ENCODE peak calls at places on chromosomes 13 and 19, in nine cellular contexts. D is KG1, N is left cardiac atrium, U is H4, Q is GM13976, L is activated T-cell treated with anti-CD3 and anti-CD28 coated beads for 1 hour, F is H9, O is GDM1, Y is NCI-H146. H is an unnamed sample.

GRCh38 chr19:51549533-51550324 is 18.3 kb upstream of the SIGLEC6 start:
- DNase-seq in N (no peak), F (no peak), O (no peak), U (peak; percentile 4), L (no peak), Y (no peak), D (no peak), Q (no peak), H (no peak)

GRCh38 chr13:35349673-35350278 is 126.7 kb downstream of the MAB21L1 start:
- DNase-seq in L (no peak), Y (no peak), Q (no peak), U (no peak), F (no peak), O (no peak), N (no peak), D (no peak), H (no peak)

GRCh38 chr19:31256601-31256990 is 92.6 kb downstream of the TSHZ3 start:
- DNase-seq in F (no peak), Y (no peak), Q (no peak), N (no peak), O (no peak), D (no peak), L (no peak), U (no peak), H (no peak)

GRCh38 chr19:28386080-28386869 is 826.7 kb downstream of the UQCRFS1 start:
- DNase-seq in U (no peak), N (no peak), O (no peak), Q (no peak), D (no peak), F (no peak), L (no peak), Y (no peak), H (no peak)

GRCh38 chr19:13834308-13834790 is 39.1 kb downstream of the ZSWIM4 start:
- DNase-seq in Y (no peak), L (no peak), D (no peak), N (no peak), F (peak; percentile 45), O (no peak), U (no peak), Q (no peak), H (no peak)

GRCh38 chr13:29436721-29437250 is 158.7 kb downstream of the SLC7A1 start:
- DNase-seq in O (no peak), D (no peak), F (no peak), N (no peak), Q (no peak), U (no peak), L (no peak), Y (no peak), H (no peak)

GRCh38 chr19:47239610-47240296 is 8.8 kb upstream of the BBC3 start:
- DNase-seq in F (peak; percentile 78), D (no peak), U (no peak), N (peak; percentile 57), Y (peak; percentile 79), Q (peak; percentile 52), L (peak; percentile 46), O (no peak), H (peak; percentile 51)

GRCh38 chr19:14114854-14115253 is 2.7 kb downstream of the PRKACA start:
- DNase-seq in F (peak; percentile 67), O (peak; percentile 49), L (peak; percentile 34), D (no peak), U (no peak), Q (peak; percentile 69), Y (peak; percentile 28), N (no peak), H (no peak)

GRCh38 chr19:17086129-17086528 is 10.6 kb downstream of the MYO9B start:
- DNase-seq in Y (no peak), Q (no peak), O (no peak), N (no peak), D (no peak), U (no peak), L (no peak), F (no peak), H (no peak)

GRCh38 chr19:10730932-10731331 is 13.1 kb downstream of the DNM2 start:
- DNase-seq in O (no peak), D (no peak), L (no peak), Y (no peak), N (no peak), Q (no peak), U (no peak), F (no peak), H (no peak)

GRCh38 chr13:76667551-76667950 is 218.7 kb downstream of the KCTD12 start:
- DNase-seq in F (no peak), N (no peak), Q (no peak), Y (peak; percentile 56), D (no peak), L (no peak), O (peak; percentile 63), U (peak; percentile 4), H (no peak)

GRCh38 chr13:71663431-71663830 is 203.6 kb downstream of the DACH1 start:
- DNase-seq in N (no peak), D (no peak), Y (no peak), L (no peak), Q (no peak), U (no peak), F (no peak), O (no peak), H (no peak)

GRCh38 chr19:41531438-41532311 is 44.3 kb upstream of the CEACAM21 start:
- DNase-seq in O (peak; percentile 88), Y (no peak), L (peak; percentile 57), U (peak; percentile 86), N (peak; percentile 87), Q (peak; percentile 72), F (no peak), D (peak; percentile 67), H (no peak)

GRCh38 chr13:33270906-33271538 is 14.5 kb downstream of the STARD13 start:
- DNase-seq in U (no peak), L (no peak), F (no peak), Y (no peak), N (no peak), O (no peak), D (no peak), Q (no peak), H (no peak)

GRCh38 chr19:13974073-13974472 is 21.8 kb downstream of the DCAF15 start:
- DNase-seq in Q (no peak), L (no peak), U (no peak), D (no peak), Y (peak; percentile 38), O (no peak), N (no peak), F (peak; percentile 93), H (no peak)

GRCh38 chr13:80132741-80133601 is 208.0 kb downstream of the SPRY2 start:
- DNase-seq in Q (no peak), O (no peak), Y (no peak), L (no peak), F (no peak), D (no peak), N (peak; percentile 56), U (peak; percentile 18), H (peak; percentile 17)

GRCh38 chr19:406121-406711 is 2.7 kb downstream of the C2CD4C start:
- DNase-seq in Y (no peak), F (peak; percentile 27), O (no peak), L (no peak), N (no peak), D (no peak), Q (no peak), U (no peak), H (no peak)

GRCh38 chr13:40812724-40813445 is 23.5 kb downstream of the SLC25A15 start:
- DNase-seq in Q (no peak), Y (no peak), N (no peak), F (no peak), L (no peak), O (no peak), U (no peak), D (no peak), H (no peak)

GRCh38 chr13:49561064-49561410 is 24.3 kb downstream of the RCBTB1 start:
- DNase-seq in N (peak; percentile 27), L (no peak), Y (peak; percentile 32), O (no peak), D (no peak), F (no peak), Q (no peak), U (no peak), H (no peak)

GRCh38 chr19:6828698-6829633 is 56.5 kb downstream of the VAV1 start:
- DNase-seq in Q (peak; percentile 72), N (no peak), L (no peak), O (peak; percentile 45), D (no peak), Y (peak; percentile 17), U (no peak), F (peak; percentile 97), H (no peak)

GRCh38 chr19:2426661-2427322 is 594 bp downstream of the TIMM13 start:
- DNase-seq in L (peak; percentile 10), Q (peak; percentile 84), N (peak; percentile 61), D (peak; percentile 52), U (no peak), O (no peak), Y (peak; percentile 49), F (peak; percentile 70), H (peak; percentile 49)

GRCh38 chr13:44048326-44048725 is 168.6 kb downstream of the LACC1 start:
- DNase-seq in F (no peak), L (no peak), U (peak; percentile 11), O (no peak), N (no peak), D (no peak), Q (no peak), Y (peak; percentile 11), H (no peak)

GRCh38 chr13:27261376-27261775 is 9.3 kb upstream of the RASL11A start:
- DNase-seq in Q (no peak), L (no peak), O (no peak), Y (no peak), N (no peak), F (no peak), D (no peak), U (no peak), H (no peak)

GRCh38 chr19:29687897-29688728 is 22.9 kb downstream of the PLEKHF1 start:
- DNase-seq in N (no peak), U (no peak), F (no peak), D (no peak), Y (no peak), L (no peak), O (no peak), Q (no peak), H (no peak)

GRCh38 chr19:1999856-2000515 is 15.5 kb downstream of the BTBD2 start:
- DNase-seq in D (no peak), O (no peak), Q (peak; percentile 70), N (no peak), L (no peak), Y (no peak), F (no peak), U (no peak), H (no peak)

GRCh38 chr19:23762884-23763711 is 4.4 kb upstream of the ZNF681 start:
- DNase-seq in O (no peak), U (peak; percentile 78), F (peak; percentile 94), N (peak; percentile 88), Q (peak; percentile 28), L (peak; percentile 78), D (peak; percentile 94), Y (peak; percentile 93), H (peak; percentile 80)

GRCh38 chr19:39746836-39747529 is 9.2 kb upstream of the CLC start:
- DNase-seq in U (no peak), L (no peak), N (no peak), Y (peak; percentile 70), F (no peak), D (no peak), Q (no peak), O (no peak), H (no peak)

GRCh38 chr19:3375221-3376088 is 9.1 kb downstream of the NFIC start:
- DNase-seq in O (no peak), L (no peak), D (no peak), F (no peak), N (peak; percentile 94), Y (no peak), Q (no peak), U (no peak), H (peak; percentile 96)

GRCh38 chr19:16226878-16227836 is 29.4 kb downstream of the AP1M1 start:
- DNase-seq in L (no peak), O (no peak), Q (no peak), N (no peak), F (no peak), U (no peak), Y (no peak), D (no peak), H (no peak)

GRCh38 chr13:72561791-72562190 is 165.6 kb downstream of the MZT1 start:
- DNase-seq in F (no peak), Y (no peak), Q (no peak), O (no peak), N (no peak), D (no peak), U (no peak), L (no peak), H (no peak)

GRCh38 chr13:82905071-82905470 is 977.2 kb downstream of the SLITRK1 start:
- DNase-seq in Y (no peak), D (no peak), L (no peak), O (no peak), N (no peak), U (no peak), Q (no peak), F (no peak), H (no peak)